ENCODE peak calls at places on chromosomes 11 and 22, in seven cellular contexts. G is neural crest cell, E is upper lobe of right lung, S is bronchial epithelial cell, O is sigmoid colon, Q is osteocyte, F is foreskin fibroblast. I is an unnamed sample.

GRCh38 chr22:22942511-22943329 is 55.1 kb downstream of the IGLL5 start:
- DNase-seq in G (peak), Q (peak), F (peak), S (peak), E (peak), O (peak), I (peak)

GRCh38 chr22:32142600-32142999 is 16.5 kb downstream of the C22orf42 start:
- DNase-seq in O (no peak), G (no peak), Q (no peak), E (no peak), S (no peak), F (no peak), I (no peak)

GRCh38 chr22:34608716-34609115 is 457.2 kb upstream of the ISX start:
- DNase-seq in O (no peak), E (no peak), G (no peak), S (peak), Q (no peak), F (no peak), I (no peak)

GRCh38 chr22:22746963-22747933 is 102.8 kb downstream of the GGTLC2 start:
- DNase-seq in S (no peak), O (no peak), F (no peak), G (no peak), Q (peak), E (no peak), I (no peak)

GRCh38 chr11:9573775-9574555 is 495 bp downstream of the WEE1 start:
- DNase-seq in E (peak), G (peak), F (no peak), O (no peak), Q (no peak), S (no peak), I (peak)

GRCh38 chr11:83317757-83318548 is 31.8 kb upstream of the CCDC90B start:
- DNase-seq in S (peak), O (no peak), F (no peak), Q (no peak), E (no peak), G (no peak), I (no peak)

GRCh38 chr11:104705475-104706195 is 192.6 kb downstream of the CASP12 start:
- DNase-seq in S (peak), E (no peak), Q (no peak), O (no peak), G (no peak), F (no peak), I (no peak)

GRCh38 chr22:48239461-48240164 is 1477.2 kb downstream of the TBC1D22A start:
- DNase-seq in Q (peak), F (no peak), O (no peak), G (no peak), E (no peak), S (no peak), I (no peak)

GRCh38 chr11:100855466-100856067 is 168.5 kb downstream of the ARHGAP42 start:
- DNase-seq in G (no peak), E (no peak), Q (no peak), S (peak), O (no peak), F (peak), I (no peak)

GRCh38 chr11:57662893-57663292 is 5.0 kb upstream of the ZDHHC5 start:
- DNase-seq in S (no peak), Q (no peak), G (no peak), E (no peak), O (no peak), F (no peak), I (no peak)

GRCh38 chr22:30262917-30263741 is 3.5 kb downstream of the OSM start:
- DNase-seq in S (peak), Q (peak), F (no peak), O (peak), G (peak), E (peak), I (peak)

GRCh38 chr11:44179173-44179572 is 83.7 kb downstream of the EXT2 start:
- DNase-seq in S (no peak), F (peak), O (no peak), E (no peak), G (no peak), Q (no peak), I (no peak)

GRCh38 chr11:68372114-68372513 is 59.7 kb downstream of the LRP5 start:
- DNase-seq in E (no peak), Q (no peak), G (no peak), F (no peak), O (peak), S (no peak), I (no peak)

GRCh38 chr22:31289335-31289734 is 3.0 kb downstream of the PIK3IP1 start:
- DNase-seq in F (no peak), S (no peak), O (peak), Q (no peak), E (no peak), G (no peak), I (no peak)

GRCh38 chr11:133399294-133399693 is 133.0 kb downstream of the OPCML start:
- DNase-seq in E (no peak), O (no peak), F (no peak), S (no peak), Q (no peak), G (no peak), I (no peak)

GRCh38 chr22:40020956-40021355 is 26.2 kb downstream of the FAM83F start:
- DNase-seq in F (no peak), O (no peak), E (no peak), Q (no peak), G (no peak), S (no peak), I (no peak)

GRCh38 chr11:17561111-17561415 is 14.0 kb downstream of the OTOG start:
- DNase-seq in G (no peak), E (no peak), F (no peak), S (no peak), O (peak), Q (no peak), I (no peak)

GRCh38 chr22:20756846-20757245 is 17.1 kb upstream of the SERPIND1 start:
- DNase-seq in S (no peak), Q (no peak), F (no peak), O (no peak), G (no peak), E (no peak), I (no peak)

GRCh38 chr22:40244586-40244985 is 66.9 kb downstream of the TNRC6B start:
- DNase-seq in F (no peak), O (no peak), Q (no peak), G (no peak), E (no peak), S (no peak), I (no peak)

GRCh38 chr11:9251306-9251705 is 13.8 kb downstream of the DENND5A start:
- DNase-seq in Q (no peak), G (no peak), F (no peak), S (peak), O (no peak), E (no peak), I (no peak)

GRCh38 chr11:104390696-104391095 is 226.7 kb upstream of the PDGFD start:
- DNase-seq in E (no peak), F (no peak), G (no peak), Q (no peak), S (no peak), O (no peak), I (no peak)

GRCh38 chr22:39150848-39151215 is 1.6 kb downstream of the CBX7 start:
- DNase-seq in F (no peak), O (peak), S (no peak), E (peak), G (no peak), Q (no peak), I (no peak)

GRCh38 chr11:57314221-57314973 is 10.4 kb downstream of the TNKS1BP1 start:
- DNase-seq in F (no peak), Q (no peak), S (no peak), G (no peak), O (peak), E (peak), I (no peak)

GRCh38 chr11:102050927-102051575 is 3.8 kb downstream of the CFAP300 start:
- DNase-seq in S (no peak), Q (no peak), O (no peak), G (no peak), F (no peak), E (no peak), I (no peak)

GRCh38 chr11:65293909-65294381 is 20.7 kb upstream of the CDC42EP2 start:
- DNase-seq in S (no peak), F (no peak), O (peak), Q (no peak), G (no peak), E (no peak), I (no peak)

GRCh38 chr11:60988658-60989057 is 17.2 kb downstream of the CD6 start:
- DNase-seq in E (no peak), S (no peak), Q (no peak), F (no peak), G (no peak), O (no peak), I (no peak)

GRCh38 chr11:23403210-23404185 is 543.2 kb upstream of the CCDC179 start:
- DNase-seq in F (no peak), O (peak), Q (no peak), S (no peak), G (no peak), E (peak), I (no peak)

GRCh38 chr11:77823775-77824174 is 2.8 kb downstream of the AAMDC start:
- DNase-seq in F (peak), G (no peak), Q (no peak), E (no peak), S (peak), O (no peak), I (no peak)

GRCh38 chr11:3180869-3181268 is 15.8 kb upstream of the OSBPL5 start:
- DNase-seq in E (peak), G (no peak), S (no peak), F (no peak), Q (no peak), O (peak), I (no peak)

GRCh38 chr22:45318558-45319318 is 9.0 kb downstream of the FAM118A start:
- DNase-seq in E (no peak), Q (no peak), G (no peak), S (no peak), O (no peak), F (no peak), I (no peak)

GRCh38 chr11:72786305-72787261 is 7.3 kb downstream of the STARD10 start:
- DNase-seq in G (no peak), Q (no peak), F (no peak), E (peak), O (no peak), S (no peak), I (no peak)

GRCh38 chr11:86990520-86990919 is 35.3 kb upstream of the FZD4 start:
- DNase-seq in E (no peak), F (peak), Q (no peak), O (no peak), S (peak), G (no peak), I (no peak)

GRCh38 chr22:22576989-22577427 is 17.9 kb upstream of the PRAME start:
- DNase-seq in F (no peak), S (no peak), G (no peak), E (no peak), Q (no peak), O (no peak), I (no peak)

GRCh38 chr11:58058276-58059010 is 27.7 kb downstream of the OR6Q1 start:
- DNase-seq in G (no peak), Q (peak), O (no peak), S (peak), E (peak), F (no peak), I (no peak)

GRCh38 chr11:3073029-3073435 is 15.8 kb upstream of the CARS1 start:
- DNase-seq in G (no peak), S (no peak), F (no peak), O (no peak), E (no peak), Q (no peak), I (no peak)

GRCh38 chr11:45079943-45080719 is 66.3 kb upstream of the PRDM11 start:
- DNase-seq in F (no peak), E (no peak), G (no peak), O (no peak), S (no peak), Q (no peak), I (no peak)

DNA sequence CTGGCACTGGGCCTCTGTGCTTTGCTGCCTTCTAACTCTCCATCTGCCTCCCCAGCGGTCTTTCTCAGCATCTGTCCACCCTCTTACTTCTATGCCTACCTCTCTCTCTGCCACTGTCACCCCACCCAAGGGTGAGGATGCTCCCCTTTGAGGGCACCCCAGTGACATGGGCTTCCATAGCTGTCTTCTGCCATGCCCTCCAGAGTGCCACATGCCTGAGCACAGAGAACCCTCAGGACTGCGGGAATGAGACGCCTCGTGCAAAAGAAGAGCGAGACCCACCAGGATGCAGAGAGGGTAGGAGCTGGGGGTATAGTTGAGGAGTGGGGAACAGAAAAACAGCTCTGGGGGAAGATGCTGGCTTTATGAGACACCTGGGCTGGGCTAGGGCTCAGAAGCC is 64.3 kb downstream of the BTG4 start:
- DNase-seq in Q (peak), F (no peak), E (no peak), O (no peak), G (no peak), S (no peak), I (no peak)
- TF ChIP-seq CTCF in Q (no peak), F (no peak), E (no peak), O (no peak), G (no peak), S (no peak), I (no peak)

GRCh38 chr22:47095395-47096122 is 333.1 kb downstream of the TBC1D22A start:
- DNase-seq in F (no peak), E (no peak), G (no peak), S (no peak), Q (peak), O (no peak), I (no peak)

GRCh38 chr22:47092896-47093311 is 330.5 kb downstream of the TBC1D22A start:
- DNase-seq in F (peak), E (no peak), Q (peak), O (no peak), G (no peak), S (peak), I (no peak)

GRCh38 chr22:47091921-47092700 is 329.7 kb downstream of the TBC1D22A start:
- DNase-seq in S (no peak), O (no peak), F (no peak), G (no peak), Q (peak), E (no peak), I (no peak)

GRCh38 chr22:47094861-47095330 is 332.4 kb downstream of the TBC1D22A start:
- DNase-seq in F (peak), Q (peak), E (no peak), O (no peak), S (peak), G (no peak), I (no peak)

GRCh38 chr22:47093720-47094119 is 331.3 kb downstream of the TBC1D22A start:
- DNase-seq in F (no peak), Q (peak), S (no peak), E (no peak), O (no peak), G (no peak), I (no peak)
- TF ChIP-seq CTCF in F (no peak), Q (no peak), S (no peak), E (no peak), O (no peak), G (no peak), I (no peak)

GRCh38 chr11:35304393-35304790 is 115.0 kb downstream of the SLC1A2 start:
- DNase-seq in E (no peak), G (no peak), S (peak), O (no peak), Q (no peak), F (peak), I (no peak)

GRCh38 chr11:35304900-35305299 is 114.5 kb downstream of the SLC1A2 start:
- DNase-seq in G (no peak), E (no peak), F (no peak), S (no peak), O (no peak), Q (no peak), I (no peak)

GRCh38 chr11:35305670-35306382 is 113.5 kb downstream of the SLC1A2 start:
- DNase-seq in O (no peak), Q (no peak), E (no peak), F (no peak), S (peak), G (peak), I (peak)

GRCh38 chr11:35308157-35308556 is 111.2 kb downstream of the SLC1A2 start:
- DNase-seq in O (no peak), G (no peak), F (no peak), S (no peak), Q (no peak), E (peak), I (no peak)

GRCh38 chr11:35307221-35307621 is 112.1 kb downstream of the SLC1A2 start:
- DNase-seq in S (no peak), Q (no peak), G (no peak), O (no peak), F (no peak), E (no peak), I (no peak)
- TF ChIP-seq CTCF in S (no peak), Q (no peak), G (no peak), O (no peak), F (no peak), E (no peak), I (no peak)

DNA sequence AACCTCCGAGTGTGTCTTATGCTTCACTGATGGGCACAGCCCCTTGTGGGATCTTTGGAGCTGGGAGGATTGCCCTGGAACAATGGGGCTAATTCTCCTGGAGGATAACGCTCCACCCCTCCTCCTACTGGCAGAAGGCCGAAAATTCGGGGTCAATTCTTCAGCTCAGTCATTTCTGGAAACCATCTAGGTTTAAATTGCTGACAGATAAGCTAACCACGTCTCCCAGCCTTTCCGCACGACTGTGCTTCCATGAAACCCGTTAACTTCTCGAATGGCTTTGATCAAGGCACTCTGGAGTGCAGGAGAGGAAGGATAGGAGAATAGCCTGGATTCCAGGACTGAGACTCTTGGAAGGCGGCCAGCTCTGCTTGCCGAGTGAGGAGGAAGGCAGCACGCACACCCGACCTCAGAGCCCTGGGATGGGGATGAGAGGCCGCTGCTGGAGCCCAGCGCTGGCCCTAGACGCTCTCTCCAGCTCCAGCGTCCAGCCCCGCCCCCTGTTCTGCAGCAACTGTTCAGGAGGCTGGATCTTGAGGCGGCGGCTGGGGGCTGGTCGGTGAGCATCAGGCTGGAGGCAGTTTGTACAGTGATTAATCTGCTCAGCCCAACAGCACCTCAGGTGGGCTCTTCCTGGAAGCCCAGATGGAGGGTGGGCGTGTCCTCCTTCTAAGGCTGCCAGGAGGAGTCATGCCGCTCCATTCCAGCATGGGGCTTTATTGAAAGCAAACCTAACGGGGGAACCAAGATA is 176.7 kb upstream of the NCAM1 start:
- DNase-seq in S (no peak), E (no peak), G (no peak), Q (no peak), O (peak), F (no peak), I (no peak)
- TF ChIP-seq CTCF in S (no peak), E (no peak), G (no peak), Q (no peak), O (no peak), F (no peak), I (no peak)

GRCh38 chr11:8209208-8209807 is 40.5 kb upstream of the RIC3 start:
- DNase-seq in S (no peak), G (no peak), F (no peak), E (no peak), O (no peak), Q (no peak), I (no peak)
- TF ChIP-seq CTCF in S (peak), G (peak), F (peak), E (peak), O (no peak), Q (peak), I (peak)

GRCh38 chr22:27687984-27688545 is 113.5 kb downstream of the MN1 start:
- DNase-seq in F (no peak), O (no peak), E (no peak), Q (no peak), G (no peak), S (peak), I (no peak)
- TF ChIP-seq CTCF in F (no peak), O (no peak), E (no peak), Q (no peak), G (no peak), S (no peak), I (no peak)